ENCODE peak calls at places on chromosomes 6 and 20, in four cellular contexts. One of them, this sample, is unnamed.

GRCh38 chr20:34579191-34579661 is 20.7 kb downstream of the MAP1LC3A start:
- DNase-seq in left lung: no peak
- DNase-seq in dorsolateral prefrontal cortex: peak; percentile 91
- DNase-seq in adipocyte: peak; percentile 91
- DNase-seq in this sample: no peak

GRCh38 chr6:33407132-33407718 is 3.6 kb upstream of the PHF1 start:
- DNase-seq in dorsolateral prefrontal cortex: no peak
- DNase-seq in adipocyte: peak; percentile 66
- DNase-seq in left lung: no peak
- DNase-seq in this sample: no peak

GRCh38 chr20:17627101-17627950 is 54.7 kb downstream of the RRBP1 start:
- DNase-seq in dorsolateral prefrontal cortex: no peak
- DNase-seq in left lung: peak; percentile 67
- DNase-seq in adipocyte: no peak
- DNase-seq in this sample: no peak

GRCh38 chr6:143279385-143279784 is 171.1 kb downstream of the ADAT2 start:
- DNase-seq in dorsolateral prefrontal cortex: no peak
- DNase-seq in adipocyte: no peak
- DNase-seq in left lung: no peak
- DNase-seq in this sample: peak; percentile 29

GRCh38 chr6:140915001-140915950 is 1217.4 kb upstream of the GJE1 start:
- DNase-seq in dorsolateral prefrontal cortex: no peak
- DNase-seq in left lung: no peak
- DNase-seq in adipocyte: peak; percentile 6
- DNase-seq in this sample: no peak

GRCh38 chr6:7138921-7139358 is 31.2 kb downstream of the RREB1 start:
- DNase-seq in adipocyte: no peak
- DNase-seq in left lung: no peak
- DNase-seq in dorsolateral prefrontal cortex: no peak
- DNase-seq in this sample: peak; percentile 63

GRCh38 chr6:159376443-159377182 is 207.4 kb downstream of the FNDC1 start:
- DNase-seq in dorsolateral prefrontal cortex: no peak
- DNase-seq in adipocyte: peak; percentile 2
- DNase-seq in left lung: peak; percentile 66
- DNase-seq in this sample: no peak

GRCh38 chr6:19399406-19399805 is 437.8 kb upstream of the ID4 start:
- DNase-seq in dorsolateral prefrontal cortex: no peak
- DNase-seq in adipocyte: peak; percentile 17
- DNase-seq in left lung: no peak
- DNase-seq in this sample: no peak

GRCh38 chr20:5041433-5041832 is 40.1 kb upstream of the SLC23A2 start:
- DNase-seq in left lung: no peak
- DNase-seq in dorsolateral prefrontal cortex: no peak
- DNase-seq in adipocyte: peak; percentile 85
- DNase-seq in this sample: no peak

GRCh38 chr6:31897612-31898199 is at the start of gene EHMT2:
- DNase-seq in adipocyte: peak; percentile 94
- DNase-seq in left lung: peak; percentile 97
- DNase-seq in dorsolateral prefrontal cortex: peak; percentile 89
- DNase-seq in this sample: peak; percentile 89

GRCh38 chr6:150233797-150234399 is 91.1 kb downstream of the PPP1R14C start:
- DNase-seq in dorsolateral prefrontal cortex: peak; percentile 75
- DNase-seq in left lung: no peak
- DNase-seq in adipocyte: no peak
- DNase-seq in this sample: no peak

GRCh38 chr6:166798652-166799051 is 157.7 kb downstream of the RNASET2 start:
- DNase-seq in dorsolateral prefrontal cortex: no peak
- DNase-seq in left lung: no peak
- DNase-seq in adipocyte: no peak
- DNase-seq in this sample: no peak

GRCh38 chr6:122323361-122323760 is 76.1 kb upstream of the HSF2 start:
- DNase-seq in dorsolateral prefrontal cortex: no peak
- DNase-seq in adipocyte: no peak
- DNase-seq in left lung: no peak
- DNase-seq in this sample: no peak

GRCh38 chr6:56329296-56330050 is 82.1 kb upstream of the COL21A1 start:
- DNase-seq in left lung: no peak
- DNase-seq in dorsolateral prefrontal cortex: no peak
- DNase-seq in adipocyte: peak; percentile 60
- DNase-seq in this sample: no peak

GRCh38 chr20:19260412-19261090 is 48.1 kb downstream of the SLC24A3 start:
- DNase-seq in left lung: no peak
- DNase-seq in dorsolateral prefrontal cortex: no peak
- DNase-seq in adipocyte: no peak
- DNase-seq in this sample: peak; percentile 29

GRCh38 chr6:53205778-53206177 is 57.1 kb upstream of the GCM1 start:
- DNase-seq in adipocyte: no peak
- DNase-seq in dorsolateral prefrontal cortex: no peak
- DNase-seq in left lung: no peak
- DNase-seq in this sample: no peak

GRCh38 chr20:11958852-11959251 is 41.2 kb downstream of the BTBD3 start:
- DNase-seq in left lung: no peak
- DNase-seq in adipocyte: no peak
- DNase-seq in dorsolateral prefrontal cortex: no peak
- DNase-seq in this sample: no peak

GRCh38 chr6:14165091-14165490 is 47.5 kb downstream of the CD83 start:
- DNase-seq in adipocyte: peak; percentile 65
- DNase-seq in dorsolateral prefrontal cortex: no peak
- DNase-seq in left lung: no peak
- DNase-seq in this sample: no peak

GRCh38 chr20:49360242-49360968 is 82.5 kb upstream of the ZNFX1 start:
- DNase-seq in left lung: no peak
- DNase-seq in dorsolateral prefrontal cortex: no peak
- DNase-seq in adipocyte: no peak
- DNase-seq in this sample: no peak

GRCh38 chr6:170160031-170160627 is 130.7 kb downstream of the DLL1 start:
- DNase-seq in left lung: peak; percentile 57
- DNase-seq in dorsolateral prefrontal cortex: peak; percentile 19
- DNase-seq in adipocyte: no peak
- DNase-seq in this sample: no peak

GRCh38 chr20:35947489-35947888 is 6.8 kb downstream of the SCAND1 start:
- DNase-seq in dorsolateral prefrontal cortex: no peak
- DNase-seq in adipocyte: peak; percentile 7
- DNase-seq in left lung: no peak
- DNase-seq in this sample: peak; percentile 54

GRCh38 chr20:46127396-46128010 is 9.4 kb downstream of the CD40 start:
- DNase-seq in dorsolateral prefrontal cortex: no peak
- DNase-seq in left lung: no peak
- DNase-seq in adipocyte: no peak
- DNase-seq in this sample: no peak

GRCh38 chr6:25499851-25500250 is 152.2 kb upstream of the SCGN start:
- DNase-seq in left lung: no peak
- DNase-seq in adipocyte: peak; percentile 67
- DNase-seq in dorsolateral prefrontal cortex: no peak
- DNase-seq in this sample: no peak

GRCh38 chr6:34391711-34392496 is 565 bp downstream of the NUDT3 start:
- DNase-seq in left lung: peak; percentile 91
- DNase-seq in dorsolateral prefrontal cortex: peak; percentile 49
- DNase-seq in adipocyte: peak; percentile 76
- DNase-seq in this sample: peak; percentile 83

GRCh38 chr6:140897349-140897748 is 1235.4 kb upstream of the GJE1 start:
- DNase-seq in adipocyte: no peak
- DNase-seq in left lung: no peak
- DNase-seq in dorsolateral prefrontal cortex: no peak
- DNase-seq in this sample: peak; percentile 16

GRCh38 chr6:15389079-15389758 is 143.3 kb downstream of the JARID2 start:
- DNase-seq in adipocyte: peak; percentile 42
- DNase-seq in dorsolateral prefrontal cortex: no peak
- DNase-seq in left lung: no peak
- DNase-seq in this sample: no peak

GRCh38 chr6:83065511-83066192 is at the start of gene UBE3D:
- DNase-seq in left lung: peak; percentile 99
- DNase-seq in dorsolateral prefrontal cortex: peak; percentile 87
- DNase-seq in adipocyte: peak; percentile 96
- DNase-seq in this sample: peak; percentile 92

GRCh38 chr20:38859070-38859690 is 53.7 kb downstream of the PPP1R16B start:
- DNase-seq in left lung: no peak
- DNase-seq in dorsolateral prefrontal cortex: no peak
- DNase-seq in adipocyte: no peak
- DNase-seq in this sample: peak; percentile 68

GRCh38 chr6:108132863-108133262 is 33.0 kb upstream of the NR2E1 start:
- DNase-seq in left lung: no peak
- DNase-seq in adipocyte: no peak
- DNase-seq in dorsolateral prefrontal cortex: no peak
- DNase-seq in this sample: no peak

GRCh38 chr20:60748086-60748485 is 504.0 kb upstream of the CDH4 start:
- DNase-seq in left lung: no peak
- DNase-seq in dorsolateral prefrontal cortex: no peak
- DNase-seq in adipocyte: no peak
- DNase-seq in this sample: no peak

GRCh38 chr20:63640086-63640485 is 13.1 kb downstream of the STMN3 start:
- DNase-seq in adipocyte: no peak
- DNase-seq in left lung: peak; percentile 63
- DNase-seq in dorsolateral prefrontal cortex: no peak
- DNase-seq in this sample: no peak

GRCh38 chr20:63633732-63634131 is 6.8 kb upstream of the GMEB2 start:
- DNase-seq in adipocyte: no peak
- DNase-seq in left lung: no peak
- DNase-seq in dorsolateral prefrontal cortex: no peak
- DNase-seq in this sample: no peak

GRCh38 chr20:63636752-63637633 is 10.1 kb upstream of the GMEB2 start:
- DNase-seq in left lung: no peak
- DNase-seq in dorsolateral prefrontal cortex: no peak
- DNase-seq in adipocyte: no peak
- DNase-seq in this sample: no peak

GRCh38 chr20:63639093-63639860 is 12.4 kb upstream of the GMEB2 start:
- DNase-seq in left lung: no peak
- DNase-seq in dorsolateral prefrontal cortex: no peak
- DNase-seq in adipocyte: no peak
- DNase-seq in this sample: peak; percentile 77

DNA sequence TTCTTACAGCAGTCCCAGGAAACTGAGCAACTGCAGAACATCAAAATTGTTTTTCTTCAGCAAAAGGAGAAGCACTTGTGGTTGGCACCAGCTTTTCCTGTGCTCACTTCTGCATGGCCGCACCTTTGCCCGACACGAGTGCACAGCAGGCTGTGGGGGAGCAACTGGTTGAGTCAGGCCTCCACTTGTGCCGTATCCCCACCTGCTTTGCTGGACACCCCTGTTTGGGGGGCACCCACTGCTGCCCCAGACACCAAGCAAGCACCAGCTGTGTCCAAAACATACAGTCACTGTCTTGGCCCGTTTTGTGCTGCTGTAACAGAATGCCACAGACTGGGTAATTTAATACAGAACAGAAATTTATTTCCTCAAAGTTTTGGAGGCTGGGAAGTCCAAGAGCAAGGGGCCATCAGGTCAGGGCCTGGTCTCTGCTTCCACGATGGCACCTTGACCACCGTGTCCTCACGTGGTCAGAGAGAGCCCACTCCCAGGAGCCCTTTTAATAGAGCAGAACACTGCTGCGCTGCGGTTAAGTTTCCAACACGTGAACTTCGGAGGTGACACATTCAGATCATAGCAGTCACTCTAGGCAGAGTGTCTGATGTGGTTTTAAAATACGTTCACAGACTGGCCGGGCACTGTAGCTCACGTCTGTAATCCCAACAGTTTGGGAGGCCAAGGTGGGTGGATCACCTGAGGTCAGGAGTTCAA is 8.7 kb upstream of the GMEB2 start:
- DNase-seq in left lung: no peak
- DNase-seq in dorsolateral prefrontal cortex: no peak
- DNase-seq in adipocyte: no peak
- DNase-seq in this sample: peak; percentile 85
- H3K4me3 ChIP-seq in left lung: no peak overlapping the region
- H3K4me3 ChIP-seq in dorsolateral prefrontal cortex: no peak overlapping the region
- H3K4me3 ChIP-seq in adipocyte: no peak overlapping the region
- H3K4me3 ChIP-seq in this sample: no peak overlapping the region

GRCh38 chr6:36886948-36887347 is 1.2 kb downstream of the C6orf89 start:
- DNase-seq in adipocyte: no peak
- DNase-seq in dorsolateral prefrontal cortex: no peak
- DNase-seq in left lung: no peak
- DNase-seq in this sample: no peak

GRCh38 chr6:36888654-36889481 is 3.1 kb downstream of the C6orf89 start:
- DNase-seq in left lung: no peak
- DNase-seq in adipocyte: no peak
- DNase-seq in dorsolateral prefrontal cortex: no peak
- DNase-seq in this sample: peak; percentile 63

GRCh38 chr6:36888115-36888643 is 2.4 kb downstream of the C6orf89 start:
- DNase-seq in left lung: no peak
- DNase-seq in adipocyte: no peak
- DNase-seq in dorsolateral prefrontal cortex: no peak
- DNase-seq in this sample: no peak

GRCh38 chr6:36893976-36894932 is 8.5 kb downstream of the C6orf89 start:
- DNase-seq in left lung: no peak
- DNase-seq in adipocyte: no peak
- DNase-seq in dorsolateral prefrontal cortex: no peak
- DNase-seq in this sample: no peak

GRCh38 chr6:36890264-36890663 is 4.5 kb downstream of the C6orf89 start:
- DNase-seq in dorsolateral prefrontal cortex: no peak
- DNase-seq in left lung: no peak
- DNase-seq in adipocyte: no peak
- DNase-seq in this sample: no peak
- H3K4me3 ChIP-seq in dorsolateral prefrontal cortex: no peak overlapping the region
- H3K4me3 ChIP-seq in left lung: no peak overlapping the region
- H3K4me3 ChIP-seq in adipocyte: no peak overlapping the region
- H3K4me3 ChIP-seq in this sample: no peak overlapping the region

GRCh38 chr6:41156001-41156400 is 1.9 kb upstream of the TREML1 start:
- DNase-seq in dorsolateral prefrontal cortex: no peak
- DNase-seq in adipocyte: no peak
- DNase-seq in left lung: no peak
- DNase-seq in this sample: no peak

GRCh38 chr6:41155132-41155805 is 1.1 kb upstream of the TREML1 start:
- DNase-seq in adipocyte: peak; percentile 14
- DNase-seq in dorsolateral prefrontal cortex: no peak
- DNase-seq in left lung: no peak
- DNase-seq in this sample: no peak

GRCh38 chr6:41150671-41151070 is 3.5 kb downstream of the TREML1 start:
- DNase-seq in left lung: no peak
- DNase-seq in dorsolateral prefrontal cortex: no peak
- DNase-seq in adipocyte: no peak
- DNase-seq in this sample: no peak

GRCh38 chr6:41153992-41154625 is at the start of gene TREML1:
- DNase-seq in adipocyte: no peak
- DNase-seq in dorsolateral prefrontal cortex: no peak
- DNase-seq in left lung: no peak
- DNase-seq in this sample: no peak

DNA sequence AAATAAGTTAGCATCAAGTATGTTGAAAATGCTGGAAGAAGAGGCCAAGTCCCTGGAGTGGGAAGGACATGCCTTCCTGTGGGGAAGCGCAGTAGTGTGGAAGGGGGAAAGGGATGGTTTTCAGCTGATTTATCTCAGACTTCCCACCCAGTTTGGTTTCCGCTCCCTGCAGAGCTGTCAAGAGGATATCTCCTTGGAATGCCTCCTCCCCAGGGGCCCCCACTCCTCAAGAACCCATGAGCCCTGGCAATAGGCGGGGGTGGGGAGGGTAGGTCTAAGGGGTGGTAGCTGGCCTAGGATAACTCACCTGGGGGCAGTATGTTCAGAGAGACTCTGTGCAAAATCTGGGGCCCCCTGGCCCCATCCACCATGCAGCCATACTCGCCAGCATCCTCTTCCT is 696 bp downstream of the TREML1 start:
- DNase-seq in adipocyte: no peak
- DNase-seq in left lung: no peak
- DNase-seq in dorsolateral prefrontal cortex: no peak
- DNase-seq in this sample: no peak
- H3K4me3 ChIP-seq in adipocyte: no peak overlapping the region
- H3K4me3 ChIP-seq in left lung: no peak overlapping the region
- H3K4me3 ChIP-seq in dorsolateral prefrontal cortex: no peak overlapping the region
- H3K4me3 ChIP-seq in this sample: no peak overlapping the region

GRCh38 chr20:32681175-32682084 is 7.7 kb upstream of the C20orf203 start:
- DNase-seq in left lung: no peak
- DNase-seq in adipocyte: no peak
- DNase-seq in dorsolateral prefrontal cortex: peak; percentile 68
- DNase-seq in this sample: no peak
- H3K4me3 ChIP-seq in left lung: no peak overlapping the region
- H3K4me3 ChIP-seq in adipocyte: no peak overlapping the region
- H3K4me3 ChIP-seq in dorsolateral prefrontal cortex: no peak overlapping the region
- H3K4me3 ChIP-seq in this sample: no peak overlapping the region

This sample was measured in GM12865.